ENCODE peak calls at places on chromosomes 4 and X, in five cellular contexts. G is body of pancreas, R is A549, B is breast epithelium, Q is esophagus muscularis mucosa. U is an unnamed sample.

GRCh38 chr4:103996637-103997036 is 276.9 kb upstream of the TACR3 start:
- DNase-seq in G (peak), Q (no peak), B (no peak), R (peak), U (no peak)

GRCh38 chrX:119453202-119453601 is 15.0 kb upstream of the SLC25A5 start:
- DNase-seq in B (no peak), R (no peak), Q (no peak), G (no peak), U (no peak)

GRCh38 chr4:178320003-178320402 is 877.8 kb upstream of the AGA start:
- DNase-seq in Q (no peak), B (no peak), R (no peak), G (no peak), U (no peak)

GRCh38 chr4:17624821-17625220 is 10.4 kb downstream of the MED28 start:
- DNase-seq in Q (no peak), B (no peak), G (no peak), R (no peak), U (no peak)

GRCh38 chrX:7169627-7170026 is 21.7 kb upstream of the PUDP start:
- DNase-seq in G (peak), R (no peak), Q (no peak), B (no peak), U (no peak)

GRCh38 chr4:98466868-98467599 is 191.4 kb downstream of the TSPAN5 start:
- DNase-seq in G (no peak), B (no peak), R (no peak), Q (peak), U (no peak)

GRCh38 chr4:100872811-100873210 is 355.0 kb upstream of the EMCN start:
- DNase-seq in Q (no peak), G (no peak), R (no peak), B (no peak), U (no peak)

GRCh38 chr4:90317785-90318184 is 190.6 kb downstream of the CCSER1 start:
- DNase-seq in B (no peak), R (no peak), Q (no peak), G (no peak), U (no peak)

GRCh38 chrX:15376956-15377355 is 7.3 kb downstream of the VEGFD start:
- DNase-seq in G (no peak), Q (no peak), B (no peak), R (no peak), U (no peak)

GRCh38 chrX:74535211-74535621 is 79.2 kb downstream of the RLIM start:
- DNase-seq in G (peak), B (no peak), Q (no peak), R (no peak), U (no peak)

GRCh38 chr4:52586069-52586468 is 73.0 kb downstream of the USP46 start:
- DNase-seq in R (no peak), B (no peak), G (no peak), Q (no peak), U (no peak)

GRCh38 chr4:3314706-3315260 is 22.0 kb downstream of the RGS12 start:
- DNase-seq in G (no peak), Q (no peak), R (no peak), B (peak), U (no peak)

GRCh38 chr4:13903061-13903460 is 275.5 kb upstream of the BOD1L1 start:
- DNase-seq in Q (peak), B (no peak), G (no peak), R (no peak), U (no peak)

GRCh38 chr4:118225521-118225920 is 127.3 kb downstream of the PRSS12 start:
- DNase-seq in B (no peak), G (no peak), R (no peak), Q (no peak), U (no peak)

GRCh38 chr4:139243448-139244365 is 36.3 kb downstream of the MGARP start:
- DNase-seq in R (no peak), Q (no peak), B (no peak), G (peak), U (no peak)

GRCh38 chr4:184275766-184276165 is 58.1 kb upstream of the ENPP6 start:
- DNase-seq in Q (no peak), G (no peak), R (no peak), B (no peak), U (no peak)

GRCh38 chrX:85017721-85018120 is 14.0 kb downstream of the APOOL start:
- DNase-seq in G (no peak), Q (no peak), B (no peak), R (no peak), U (no peak)

GRCh38 chrX:133921764-133922389 is 63.5 kb downstream of the GPC3 start:
- DNase-seq in G (peak), B (no peak), R (peak), Q (no peak), U (peak)

GRCh38 chrX:38664285-38664684 is 102.9 kb downstream of the TSPAN7 start:
- DNase-seq in G (no peak), Q (no peak), R (peak), B (no peak), U (no peak)

GRCh38 chr4:164847967-164848649 is 28.9 kb upstream of the APELA start:
- DNase-seq in B (no peak), G (no peak), Q (no peak), R (no peak), U (no peak)

GRCh38 chr4:40333921-40334352 is 1.2 kb upstream of the CHRNA9 start:
- DNase-seq in R (peak), G (no peak), B (no peak), Q (no peak), U (no peak)

GRCh38 chr4:152618971-152619370 is 60.8 kb downstream of the TMEM154 start:
- DNase-seq in B (no peak), Q (peak), G (no peak), R (no peak), U (no peak)

GRCh38 chr4:48074657-48075056 is 58.1 kb downstream of the NIPAL1 start:
- DNase-seq in B (no peak), R (no peak), Q (no peak), G (no peak), U (no peak)

GRCh38 chr4:124157781-124158180 is 554.8 kb downstream of the ANKRD50 start:
- DNase-seq in R (no peak), Q (no peak), G (no peak), B (no peak), U (no peak)

GRCh38 chr4:83387922-83388676 is 53.5 kb upstream of the HPSE start:
- DNase-seq in Q (no peak), B (no peak), R (no peak), G (no peak), U (no peak)

GRCh38 chrX:27565992-27566391 is 24.2 kb upstream of the DCAF8L2 start:
- DNase-seq in Q (no peak), R (no peak), G (no peak), B (no peak), U (no peak)

GRCh38 chr4:96486563-96486962 is 646.7 kb downstream of the PDHA2 start:
- DNase-seq in R (no peak), B (no peak), G (no peak), Q (no peak), U (no peak)

GRCh38 chr4:162392938-162393337 is 229.1 kb upstream of the FSTL5 start:
- DNase-seq in R (no peak), B (no peak), G (no peak), Q (no peak), U (no peak)

GRCh38 chr4:8599657-8600056 is 7.1 kb downstream of the CPZ start:
- DNase-seq in B (no peak), G (no peak), Q (no peak), R (no peak), U (no peak)

GRCh38 chrX:1027133-1027532 is 185.3 kb downstream of the CRLF2 start:
- DNase-seq in R (no peak), G (no peak), B (no peak), Q (no peak), U (no peak)

GRCh38 chr4:164579270-164579942 is 174.5 kb upstream of the SMIM31 start:
- DNase-seq in G (no peak), Q (no peak), R (no peak), B (no peak), U (no peak)

GRCh38 chrX:120514236-120514635 is 45.1 kb upstream of the LAMP2 start:
- DNase-seq in B (no peak), R (peak), Q (no peak), G (peak), U (no peak)
- TF ChIP-seq CTCF in B (no peak), R (peak), Q (no peak), G (peak), U (no peak)

DNA sequence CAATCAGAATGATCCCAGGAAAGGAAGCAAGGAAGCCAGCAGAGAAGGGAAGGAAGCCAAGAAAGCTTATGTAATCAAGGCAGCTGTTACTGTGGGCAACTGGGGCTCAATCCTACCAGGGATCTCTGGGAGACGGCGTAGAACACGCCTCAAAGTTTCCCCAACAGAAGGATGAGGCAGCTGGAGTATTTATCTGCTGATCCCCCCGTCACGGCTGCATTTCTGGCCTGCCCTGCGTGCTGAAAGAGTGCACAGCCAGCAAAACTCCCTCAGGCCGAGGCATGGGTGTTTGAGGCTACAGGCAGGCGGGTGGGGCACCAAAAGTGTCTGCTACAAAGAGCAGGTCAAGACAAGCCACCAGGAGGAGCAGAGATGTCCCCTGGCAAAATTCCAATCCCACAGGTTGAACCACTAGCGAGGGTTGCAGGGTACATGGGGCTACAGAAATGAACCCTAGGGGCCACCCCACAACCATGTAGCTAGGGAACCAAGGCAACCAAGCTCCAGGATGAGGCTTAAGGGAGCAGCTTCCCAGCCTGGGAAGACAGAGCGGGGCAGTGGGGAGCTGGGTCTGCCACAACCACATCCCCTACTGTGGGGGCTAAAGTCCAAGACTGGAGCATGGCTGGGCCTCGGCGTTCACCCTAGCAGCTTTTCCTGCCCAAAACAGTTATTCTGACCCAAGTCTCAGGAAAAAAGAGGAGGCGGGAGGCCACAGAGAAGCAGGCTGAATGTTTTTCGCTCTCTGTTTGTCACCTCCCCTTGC is 113.4 kb downstream of the BCOR start:
- DNase-seq in R (no peak), G (no peak), Q (no peak), B (no peak), U (no peak)
- TF ChIP-seq CTCF in R (no peak), G (no peak), Q (no peak), B (no peak), U (no peak)

DNA sequence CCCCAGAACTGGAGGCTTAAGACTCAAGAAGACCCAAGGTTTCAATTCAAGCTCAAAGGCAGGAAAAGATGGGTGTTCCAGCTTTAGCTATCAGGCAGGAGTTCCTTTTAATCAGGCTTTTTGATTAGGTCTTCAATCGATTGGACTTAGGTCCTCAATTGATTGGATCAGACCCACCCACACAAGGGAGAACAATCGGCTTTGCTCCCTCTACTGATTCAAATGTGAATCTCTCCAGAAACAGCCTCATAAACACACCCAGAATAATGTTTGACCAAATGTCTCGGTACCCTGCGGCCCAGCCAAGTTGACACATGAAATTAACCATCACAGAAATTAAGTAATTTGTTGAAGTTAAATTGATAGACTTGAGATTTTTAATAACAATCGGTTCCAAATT is 917.1 kb upstream of the FTHL17 start:
- DNase-seq in B (no peak), Q (no peak), G (no peak), R (no peak), U (no peak)
- TF ChIP-seq CTCF in B (no peak), Q (no peak), G (no peak), R (no peak), U (no peak)

DNA sequence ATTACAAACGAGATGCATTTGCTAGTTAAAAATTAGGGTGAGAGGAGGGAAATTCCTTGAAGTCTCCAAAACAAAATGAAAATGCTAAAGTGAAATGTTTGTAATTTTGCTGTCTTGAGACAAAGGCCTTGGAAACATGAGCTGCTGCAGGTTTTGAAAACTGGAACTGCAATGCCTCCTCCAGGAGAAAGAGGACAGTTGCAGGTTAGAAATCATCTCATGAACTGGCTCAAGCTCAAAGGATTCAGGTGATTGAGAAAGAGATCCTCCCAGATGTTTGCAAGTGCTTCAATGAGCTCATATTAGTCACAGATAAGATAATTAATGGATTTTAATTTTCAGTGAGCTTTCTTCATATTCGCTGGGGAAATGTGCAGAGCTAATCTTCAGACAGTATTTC is 32.4 kb downstream of the SMPX start:
- DNase-seq in R (peak), B (no peak), G (no peak), Q (no peak), U (no peak)
- TF ChIP-seq CTCF in R (peak), B (no peak), G (peak), Q (peak), U (no peak)

DNA sequence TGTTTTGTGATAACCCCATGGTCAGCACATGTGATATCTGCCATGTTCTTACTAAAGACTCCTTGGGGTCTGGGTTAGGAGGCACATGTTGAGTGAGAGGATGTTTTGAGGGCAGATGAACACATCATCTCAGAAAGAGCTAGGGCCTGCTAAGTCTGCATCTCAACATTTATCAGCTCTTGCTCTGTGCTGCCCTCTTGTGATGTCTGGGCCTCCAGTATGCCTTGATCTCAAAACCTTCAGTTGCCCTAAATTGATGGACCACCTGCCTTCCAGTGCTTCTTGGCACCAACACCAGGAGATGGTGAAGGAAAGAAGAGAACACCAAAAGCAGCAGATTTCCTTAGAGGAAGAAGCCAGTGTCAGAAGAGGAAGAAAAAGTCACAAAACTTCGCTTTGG is 22.5 kb downstream of the MID1 start:
- DNase-seq in B (no peak), Q (no peak), G (no peak), R (no peak), U (no peak)
- TF ChIP-seq CTCF in B (no peak), Q (peak), G (no peak), R (peak), U (no peak)

GRCh38 chr4:129926936-129927335 is 831.0 kb downstream of the C4orf33 start:
- DNase-seq in R (no peak), G (no peak), B (no peak), Q (no peak), U (no peak)
- TF ChIP-seq CTCF in R (peak), G (peak), B (no peak), Q (no peak), U (no peak)

GRCh38 chrX:153624196-153625091 is 22.6 kb upstream of the DUSP9 start:
- DNase-seq in R (no peak), G (no peak), B (no peak), Q (no peak), U (no peak)
- TF ChIP-seq CTCF in R (no peak), G (no peak), B (no peak), Q (no peak), U (no peak)

GRCh38 chr4:153623491-153623890 is 60.6 kb upstream of the TLR2 start:
- DNase-seq in B (no peak), G (no peak), R (no peak), Q (no peak), U (no peak)
- TF ChIP-seq CTCF in B (no peak), G (no peak), R (no peak), Q (no peak), U (no peak)

GRCh38 chrX:106177106-106177981 is 9.2 kb downstream of the PWWP3B start:
- DNase-seq in G (peak), R (no peak), B (no peak), Q (no peak), U (no peak)

GRCh38 chrX:106177982-106178321 is 9.8 kb downstream of the PWWP3B start:
- DNase-seq in B (no peak), Q (no peak), R (no peak), G (no peak), U (no peak)

GRCh38 chrX:106178826-106179225 is 10.7 kb downstream of the PWWP3B start:
- DNase-seq in B (no peak), R (no peak), Q (no peak), G (no peak), U (no peak)
- TF ChIP-seq CTCF in B (no peak), R (no peak), Q (no peak), G (no peak), U (no peak)

U was measured in activated B cell treated with CpG ODN at 0.5 μM for 24 hours.